ENCODE peak calls at places on chromosomes 11 and 22, in five cellular contexts. P is caudate nucleus; V is endothelial cell; T is effector CD4-positive, alpha-beta T cell; H is astrocyte of the cerebellum. S is an unnamed sample.

GRCh38 chr22:23243006-23243573 is 62.8 kb downstream of the BCR start:
- DNase-seq in P (no peak), V (no peak), T (peak; percentile 56), H (no peak), S (no peak)

GRCh38 chr22:39212721-39213376 is 31.9 kb downstream of the PDGFB start:
- DNase-seq in P (no peak), V (no peak), T (no peak), H (no peak), S (peak; percentile 30)

GRCh38 chr11:13354335-13354734 is 76.7 kb downstream of the BMAL1 start:
- DNase-seq in P (no peak), V (peak; percentile 28), T (no peak), H (no peak), S (peak; percentile 46)

GRCh38 chr11:35170503-35170902 is 31.5 kb downstream of the CD44 start:
- DNase-seq in P (no peak), V (no peak), T (no peak), H (peak; percentile 34), S (no peak)

GRCh38 chr11:18065572-18065971 is 19.5 kb upstream of the TPH1 start:
- DNase-seq in P (no peak), V (no peak), T (no peak), H (no peak), S (no peak)

GRCh38 chr11:82663535-82663934 is 70.1 kb downstream of the FAM181B start:
- DNase-seq in P (no peak), V (no peak), T (no peak), H (no peak), S (no peak)

GRCh38 chr11:121446752-121447156 is 5.4 kb upstream of the SORL1 start:
- DNase-seq in P (no peak), V (no peak), T (no peak), H (no peak), S (peak; percentile 55)

GRCh38 chr11:90286640-90287039 is 63.8 kb upstream of the CHORDC1 start:
- DNase-seq in P (no peak), V (no peak), T (no peak), H (no peak), S (no peak)

GRCh38 chr11:11501546-11502274 is 120.1 kb downstream of the GALNT18 start:
- DNase-seq in P (no peak), V (no peak), T (no peak), H (no peak), S (no peak)

GRCh38 chr11:125110996-125111340 is 458 bp downstream of the TMEM218 start:
- DNase-seq in P (no peak), V (no peak), T (no peak), H (no peak), S (peak; percentile 41)

GRCh38 chr11:67562951-67563350 is 20.7 kb upstream of the GSTP1 start:
- DNase-seq in P (no peak), V (no peak), T (no peak), H (no peak), S (no peak)

GRCh38 chr11:86983071-86983488 is 27.9 kb upstream of the FZD4 start:
- DNase-seq in P (no peak), V (peak; percentile 9), T (no peak), H (no peak), S (no peak)

GRCh38 chr11:653837-654236 is 16.8 kb downstream of the DRD4 start:
- DNase-seq in P (no peak), V (no peak), T (no peak), H (no peak), S (no peak)

GRCh38 chr11:7348432-7349298 is 97.0 kb downstream of the SYT9 start:
- DNase-seq in P (no peak), V (no peak), T (no peak), H (no peak), S (no peak)

GRCh38 chr11:134395002-134395401 is 17.0 kb downstream of the B3GAT1 start:
- DNase-seq in P (no peak), V (no peak), T (no peak), H (no peak), S (no peak)

GRCh38 chr22:23376256-23376655 is 195.9 kb downstream of the BCR start:
- DNase-seq in P (no peak), V (peak; percentile 50), T (no peak), H (no peak), S (peak; percentile 8)

GRCh38 chr11:18844753-18845367 is 53.3 kb upstream of the PTPN5 start:
- DNase-seq in P (no peak), V (no peak), T (no peak), H (no peak), S (no peak)

GRCh38 chr22:26702906-26703830 is 45.8 kb downstream of the MIAT start:
- DNase-seq in P (no peak), V (no peak), T (no peak), H (peak; percentile 46), S (peak; percentile 5)

GRCh38 chr11:64850979-64851567 is 6.6 kb upstream of the CDC42BPG start:
- DNase-seq in P (no peak), V (no peak), T (peak; percentile 56), H (no peak), S (no peak)

GRCh38 chr22:41184679-41185078 is 20.4 kb upstream of the L3MBTL2 start:
- DNase-seq in P (no peak), V (no peak), T (no peak), H (no peak), S (no peak)

GRCh38 chr11:7473702-7474101 is 11.6 kb upstream of the OLFML1 start:
- DNase-seq in P (no peak), V (no peak), T (no peak), H (no peak), S (no peak)

GRCh38 chr22:26068571-26068970 is 100.7 kb upstream of the SEZ6L start:
- DNase-seq in P (no peak), V (no peak), T (no peak), H (no peak), S (no peak)

GRCh38 chr11:126720539-126721235 is 279.9 kb downstream of the KIRREL3 start:
- DNase-seq in P (no peak), V (no peak), T (no peak), H (no peak), S (no peak)

GRCh38 chr11:47572715-47573255 is 6.0 kb downstream of the KBTBD4 start:
- DNase-seq in P (no peak), V (no peak), T (no peak), H (no peak), S (peak; percentile 54)

S was measured in T47D.